ENCODE peak calls at places on chromosome 17, in four cellular contexts. Z is endodermal cell, I is AG04450, K is dorsolateral prefrontal cortex. D is an unnamed sample.

GRCh38 chr17:77696720-77697460 is 261.6 kb upstream of the TNRC6C start:
- DNase-seq in K (peak; percentile 15), Z (peak; percentile 78), I (no peak), D (peak; percentile 80)

GRCh38 chr17:40791808-40792436 is 7.8 kb downstream of the KRT28 start:
- DNase-seq in Z (no peak), I (peak; percentile 11), K (no peak), D (peak; percentile 40)

GRCh38 chr17:45314761-45315549 is 1.9 kb downstream of the MAP3K14 start:
- DNase-seq in K (no peak), I (no peak), Z (no peak), D (no peak)

GRCh38 chr17:15918661-15919259 is 26.2 kb upstream of the ADORA2B start:
- DNase-seq in K (no peak), Z (no peak), I (no peak), D (no peak)

GRCh38 chr17:75843577-75844529 is at the start of gene UNC13D:
- DNase-seq in I (no peak), K (no peak), Z (no peak), D (peak; percentile 71)

GRCh38 chr17:82384730-82385429 is 13.3 kb downstream of the UTS2R start:
- DNase-seq in I (no peak), Z (peak; percentile 78), K (no peak), D (peak; percentile 89)

GRCh38 chr17:68456529-68457167 is 648 bp downstream of the WIPI1 start:
- DNase-seq in Z (peak; percentile 95), I (peak; percentile 77), K (peak; percentile 65), D (peak; percentile 88)

GRCh38 chr17:78240012-78240655 is 8.7 kb downstream of the TMEM235 start:
- DNase-seq in K (no peak), Z (peak; percentile 49), I (no peak), D (peak; percentile 39)

GRCh38 chr17:42775534-42776098 is 2.4 kb downstream of the VPS25 start:
- DNase-seq in K (no peak), Z (no peak), I (no peak), D (no peak)

GRCh38 chr17:27762527-27763305 is 37.6 kb downstream of the NOS2 start:
- DNase-seq in Z (peak; percentile 92), K (no peak), I (no peak), D (peak; percentile 48)

GRCh38 chr17:4179071-4179470 is 36.1 kb downstream of the CYB5D2 start:
- DNase-seq in I (no peak), Z (no peak), K (no peak), D (no peak)

GRCh38 chr17:32673964-32674363 is 187.2 kb downstream of the CDK5R1 start:
- DNase-seq in K (no peak), I (no peak), Z (no peak), D (no peak)

GRCh38 chr17:63969278-63969677 is 3.4 kb downstream of the SCN4A start:
- DNase-seq in Z (no peak), I (no peak), K (no peak), D (no peak)

GRCh38 chr17:45873728-45874127 is 20.6 kb upstream of the MAPT start:
- DNase-seq in Z (no peak), K (no peak), I (no peak), D (peak; percentile 21)

GRCh38 chr17:67390006-67390645 is 13.0 kb downstream of the PITPNC1 start:
- DNase-seq in I (no peak), Z (no peak), K (no peak), D (no peak)

GRCh38 chr17:76793775-76794174 is 55.9 kb downstream of the MFSD11 start:
- DNase-seq in Z (peak; percentile 80), K (no peak), I (no peak), D (peak; percentile 59)

GRCh38 chr17:14318109-14318905 is 17.4 kb downstream of the HS3ST3B1 start:
- DNase-seq in I (no peak), K (no peak), Z (peak; percentile 58), D (no peak)

GRCh38 chr17:39212200-39212810 is 12.2 kb downstream of the RPL19 start:
- DNase-seq in K (peak; percentile 63), Z (peak; percentile 47), I (no peak), D (no peak)

GRCh38 chr17:4899341-4900230 is at the start of gene C17orf107:
- DNase-seq in I (peak; percentile 20), K (peak; percentile 87), Z (peak; percentile 91), D (peak; percentile 75)

GRCh38 chr17:49407981-49408501 is 6.6 kb downstream of the PHB1 start:
- DNase-seq in Z (peak; percentile 99), I (peak; percentile 23), K (peak; percentile 70), D (peak; percentile 93)

GRCh38 chr17:76385892-76386786 is 1.7 kb downstream of the SPHK1 start:
- DNase-seq in I (no peak), Z (peak; percentile 98), K (no peak), D (peak; percentile 97)

GRCh38 chr17:14776791-14777190 is 475.9 kb downstream of the HS3ST3B1 start:
- DNase-seq in I (no peak), K (no peak), Z (no peak), D (no peak)

GRCh38 chr17:28624148-28624547 is 10.2 kb upstream of the RSKR start:
- DNase-seq in Z (no peak), K (no peak), I (no peak), D (no peak)

GRCh38 chr17:35191001-35191695 is 3.0 kb downstream of the SLC35G3 start:
- DNase-seq in K (no peak), Z (no peak), I (no peak), D (no peak)

GRCh38 chr17:45376171-45376564 is 56.5 kb downstream of the ARHGAP27 start:
- DNase-seq in I (no peak), K (no peak), Z (peak; percentile 75), D (peak; percentile 69)

GRCh38 chr17:35801583-35802224 is 6.3 kb upstream of the MMP28 start:
- DNase-seq in K (no peak), I (no peak), Z (no peak), D (no peak)

GRCh38 chr17:78962345-78962983 is 17.3 kb downstream of the LGALS3BP start:
- DNase-seq in I (no peak), Z (no peak), K (no peak), D (no peak)

GRCh38 chr17:49365667-49366066 is 3.6 kb upstream of the ZNF652 start:
- DNase-seq in I (no peak), Z (peak; percentile 88), K (peak; percentile 50), D (peak; percentile 41)

GRCh38 chr17:75933836-75934235 is 7.0 kb downstream of the FBF1 start:
- DNase-seq in I (peak; percentile 21), Z (no peak), K (no peak), D (no peak)

GRCh38 chr17:79464310-79465010 is 146.4 kb downstream of the RBFOX3 start:
- DNase-seq in Z (no peak), I (no peak), K (peak; percentile 60), D (no peak)

GRCh38 chr17:81833921-81834830 is 674 bp downstream of the PPP1R27 start:
- DNase-seq in K (no peak), Z (no peak), I (no peak), D (no peak)

GRCh38 chr17:75573540-75573957 is 14.1 kb upstream of the MYO15B start:
- DNase-seq in K (no peak), Z (peak; percentile 44), I (no peak), D (no peak)

GRCh38 chr17:64393000-64393402 is 2.3 kb upstream of the PECAM1 start:
- DNase-seq in K (no peak), I (no peak), Z (no peak), D (no peak)

GRCh38 chr17:50076591-50077235 is 18.4 kb upstream of the PDK2 start:
- DNase-seq in K (no peak), I (no peak), Z (peak; percentile 89), D (peak; percentile 93)

GRCh38 chr17:78387982-78388941 is 9.8 kb downstream of the PGS1 start:
- DNase-seq in I (no peak), Z (peak; percentile 57), K (no peak), D (no peak)

DNA sequence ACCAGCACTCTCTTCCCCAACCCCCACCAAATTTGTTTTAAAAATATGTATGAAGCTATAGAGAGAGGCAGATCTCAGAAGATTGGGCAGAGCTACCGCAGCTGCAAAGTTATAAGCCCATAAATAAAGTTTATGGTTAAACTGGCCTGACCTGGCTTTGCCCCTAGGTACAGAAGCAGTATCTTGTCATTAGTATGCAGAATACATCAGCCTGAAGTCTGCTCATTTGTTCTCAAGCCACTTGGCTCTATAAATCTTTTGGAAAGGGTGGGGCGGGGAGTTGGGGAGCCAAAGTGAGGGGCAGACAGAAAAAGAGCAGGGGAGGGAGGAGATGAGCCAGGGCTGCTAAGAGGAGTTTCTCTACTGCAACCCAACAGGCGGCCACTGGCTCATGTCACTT is 113.2 kb downstream of the SOX9 start:
- DNase-seq in I (no peak), K (no peak), Z (no peak), D (no peak)
- H3K4me3 ChIP-seq in I (no peak overlapping the region), K (no peak overlapping the region), Z (no peak overlapping the region), D (no peak overlapping the region)

GRCh38 chr17:47189732-47190621 is 882 bp upstream of the CDC27 start:
- DNase-seq in K (no peak), I (no peak), Z (no peak), D (no peak)
- H3K4me3 ChIP-seq in K (peak overlapping the region; percentile 90), I (peak overlapping the region; percentile 59), Z (peak overlapping the region; percentile 90), D (peak overlapping the region; percentile 36)

GRCh38 chr17:74115586-74115985 is 87.9 kb upstream of the RPL38 start:
- DNase-seq in K (no peak), I (no peak), Z (no peak), D (no peak)

GRCh38 chr17:74117999-74118421 is 85.5 kb upstream of the RPL38 start:
- DNase-seq in K (no peak), Z (peak; percentile 89), I (no peak), D (peak; percentile 66)

GRCh38 chr17:74114881-74115470 is 88.5 kb upstream of the RPL38 start:
- DNase-seq in I (no peak), K (no peak), Z (no peak), D (no peak)

GRCh38 chr17:74117087-74117486 is 86.4 kb upstream of the RPL38 start:
- DNase-seq in I (no peak), K (no peak), Z (peak; percentile 70), D (no peak)

DNA sequence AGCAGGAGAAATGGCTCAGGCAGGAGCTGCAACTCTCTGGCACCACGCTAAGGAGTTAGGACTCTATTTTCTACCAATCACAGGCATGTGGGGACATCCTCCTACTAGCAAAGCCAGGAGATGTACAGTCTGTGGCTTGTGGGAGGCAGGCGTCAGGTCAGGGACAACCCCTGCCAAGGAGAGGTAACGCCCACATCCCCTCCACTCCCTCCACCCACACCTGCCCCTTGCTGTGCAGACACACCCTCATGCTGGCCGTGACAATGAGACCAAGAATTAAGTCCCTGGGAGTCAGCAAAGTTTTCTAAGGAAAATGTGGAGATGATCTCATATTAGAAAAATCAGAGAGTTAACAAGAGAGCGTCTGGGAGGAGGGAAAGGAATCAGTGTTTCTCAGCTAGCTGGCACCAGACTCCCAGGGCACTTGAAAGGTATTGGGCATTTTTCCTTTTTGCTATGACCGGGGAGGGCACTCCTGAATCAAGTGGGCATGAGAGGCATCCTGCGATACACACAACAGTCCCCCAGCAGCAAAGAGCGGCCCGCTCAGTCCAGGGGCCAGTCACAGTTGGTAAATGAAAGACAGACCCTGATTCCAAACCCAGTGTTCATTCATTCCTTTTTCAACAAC is 87.3 kb upstream of the RPL38 start:
- DNase-seq in K (peak; percentile 19), Z (peak; percentile 91), I (no peak), D (peak; percentile 79)
- H3K4me3 ChIP-seq in K (no peak overlapping the region), Z (no peak overlapping the region), I (no peak overlapping the region), D (no peak overlapping the region)

GRCh38 chr17:10033449-10033848 is 128.4 kb upstream of the RCVRN start:
- DNase-seq in K (no peak), Z (no peak), I (no peak), D (no peak)

GRCh38 chr17:10033982-10034381 is 128.9 kb upstream of the RCVRN start:
- DNase-seq in Z (no peak), K (no peak), I (no peak), D (no peak)

GRCh38 chr17:10034719-10035475 is 129.8 kb upstream of the RCVRN start:
- DNase-seq in Z (no peak), I (no peak), K (peak; percentile 60), D (no peak)

GRCh38 chr17:10032142-10032541 is 127.1 kb upstream of the RCVRN start:
- DNase-seq in K (no peak), I (no peak), Z (no peak), D (no peak)

GRCh38 chr17:10036511-10037061 is 131.5 kb upstream of the RCVRN start:
- DNase-seq in I (no peak), K (peak; percentile 87), Z (no peak), D (no peak)
- H3K4me3 ChIP-seq in I (no peak overlapping the region), K (peak overlapping the region; percentile 48), Z (no peak overlapping the region), D (no peak overlapping the region)

D was measured in H7.